ENCODE peak calls at places on chromosome 22, in five cellular contexts. J is HFF-Myc, K is foreskin keratinocyte, P is AG04449, U is cardiac muscle cell. N is an unnamed sample.

GRCh38 chr22:37409031-37409430 is 18.2 kb downstream of the ELFN2 start:
- DNase-seq in K (no peak), P (no peak), U (no peak), J (no peak), N (no peak)

GRCh38 chr22:39352301-39352867 is 2.6 kb downstream of the SYNGR1 start:
- DNase-seq in P (no peak), U (no peak), J (no peak), K (no peak), N (no peak)

GRCh38 chr22:48885919-48886305 is 941.8 kb downstream of the BRD1 start:
- DNase-seq in U (no peak), K (no peak), P (no peak), J (no peak), N (no peak)

GRCh38 chr22:25120093-25120561 is 79.5 kb upstream of the CRYBB3 start:
- DNase-seq in J (no peak), P (no peak), K (no peak), U (peak), N (no peak)

GRCh38 chr22:36252754-36253522 is at the start of gene APOL1:
- DNase-seq in U (no peak), P (no peak), K (no peak), J (no peak), N (peak)

GRCh38 chr22:48075604-48076400 is 1313.4 kb downstream of the TBC1D22A start:
- DNase-seq in K (no peak), J (no peak), U (no peak), P (no peak), N (no peak)

GRCh38 chr22:37242395-37242918 is 1.6 kb downstream of the RAC2 start:
- DNase-seq in K (no peak), J (no peak), P (no peak), U (peak), N (peak)

GRCh38 chr22:36068776-36069344 is 40.2 kb upstream of the RBFOX2 start:
- DNase-seq in J (no peak), P (no peak), U (no peak), K (no peak), N (no peak)

GRCh38 chr22:23893957-23894709 is at the start of gene MIF:
- DNase-seq in P (peak), J (peak), U (peak), K (peak), N (peak)

GRCh38 chr22:22877523-22878210 is 9.9 kb upstream of the IGLL5 start:
- DNase-seq in K (no peak), J (peak), U (peak), P (no peak), N (peak)

GRCh38 chr22:43992331-43992821 is 31.7 kb upstream of the PARVB start:
- DNase-seq in U (peak), J (peak), K (no peak), P (peak), N (no peak)

GRCh38 chr22:23179381-23180294 is 671 bp upstream of the BCR start:
- DNase-seq in K (no peak), P (no peak), J (no peak), U (peak), N (peak)

GRCh38 chr22:20864186-20864908 is 5.5 kb downstream of the SNAP29 start:
- DNase-seq in J (no peak), K (no peak), P (no peak), U (peak), N (no peak)

GRCh38 chr22:23753371-23753770 is 854 bp downstream of the VPREB3 start:
- DNase-seq in K (no peak), U (no peak), P (no peak), J (no peak), N (no peak)

GRCh38 chr22:38230108-38230825 is 28.5 kb downstream of the MAFF start:
- DNase-seq in K (no peak), J (peak), U (peak), P (no peak), N (peak)

GRCh38 chr22:48842583-48842945 is 985.1 kb downstream of the BRD1 start:
- DNase-seq in K (no peak), P (no peak), J (no peak), U (no peak), N (no peak)

GRCh38 chr22:50308597-50308935 is 1.1 kb upstream of the PLXNB2 start:
- DNase-seq in K (no peak), P (no peak), J (no peak), U (peak), N (peak)

GRCh38 chr22:20213833-20214708 is 54.0 kb downstream of the RTN4R start:
- DNase-seq in U (no peak), J (no peak), K (no peak), P (no peak), N (no peak)

N was measured in RCC 7860.